ENCODE peak calls at places on chromosome 6, in four cellular contexts. E is cardiac muscle cell, Y is coronary artery, R is A549. C is an unnamed sample.
A peak's percentile ranks its signal among the peaks of the same experiment; 100 is the strongest.

GRCh38 chr6:107716688-107717089 is 107.4 kb downstream of the SCML4 start:
- DNase-seq in E (no peak), Y (no peak), R (no peak), C (no peak)

GRCh38 chr6:93678841-93679454 is 259.6 kb upstream of the EPHA7 start:
- DNase-seq in E (no peak), Y (no peak), R (no peak), C (no peak)

GRCh38 chr6:24990227-24990843 is 54.6 kb upstream of the RIPOR2 start:
- DNase-seq in E (no peak), Y (no peak), R (no peak), C (no peak)

GRCh38 chr6:63799813-63800212 is 164.2 kb downstream of the PHF3 start:
- DNase-seq in E (no peak), Y (no peak), R (no peak), C (no peak)

GRCh38 chr6:95094751-95095150 is 482.6 kb upstream of the MANEA start:
- DNase-seq in E (no peak), Y (no peak), R (no peak), C (no peak)

GRCh38 chr6:169938262-169938701 is 186.9 kb downstream of the ERMARD start:
- DNase-seq in E (no peak), Y (no peak), R (no peak), C (no peak)

GRCh38 chr6:165806126-165806810 is 143.2 kb upstream of the PDE10A start:
- DNase-seq in E (no peak), Y (no peak), R (no peak), C (no peak)

GRCh38 chr6:84415068-84415467 is 187.6 kb upstream of the CEP162 start:
- DNase-seq in E (no peak), Y (no peak), R (no peak), C (no peak)

GRCh38 chr6:39182604-39183003 is 46.7 kb downstream of the KCNK5 start:
- DNase-seq in E (no peak), Y (no peak), R (no peak), C (no peak)

GRCh38 chr6:119379809-119380208 is 30.2 kb upstream of the MAN1A1 start:
- DNase-seq in E (no peak), Y (no peak), R (no peak), C (no peak)

GRCh38 chr6:153024401-153025017 is 22.0 kb upstream of the MTRF1L start:
- DNase-seq in E (peak; percentile 78), Y (no peak), R (peak; percentile 34), C (no peak)

GRCh38 chr6:29628419-29629281 is 4.3 kb downstream of the GABBR1 start:
- DNase-seq in E (peak; percentile 91), Y (no peak), R (peak; percentile 81), C (peak; percentile 79)

GRCh38 chr6:10400330-10400729 is 14.5 kb downstream of the TFAP2A start:
- DNase-seq in E (no peak), Y (no peak), R (no peak), C (no peak)

GRCh38 chr6:28653876-28654275 is 128.2 kb downstream of the GPX5 start:
- DNase-seq in E (no peak), Y (no peak), R (no peak), C (no peak)

GRCh38 chr6:20811112-20811746 is 277.0 kb downstream of the CDKAL1 start:
- DNase-seq in E (peak; percentile 66), Y (no peak), R (peak; percentile 39), C (peak; percentile 57)

GRCh38 chr6:34947561-34947960 is 58.5 kb downstream of the ANKS1A start:
- DNase-seq in E (no peak), Y (no peak), R (no peak), C (no peak)

GRCh38 chr6:53250761-53251672 is 97.7 kb downstream of the ELOVL5 start:
- DNase-seq in E (no peak), Y (no peak), R (no peak), C (no peak)

GRCh38 chr6:45500924-45501816 is 123.4 kb upstream of the SUPT3H start:
- DNase-seq in E (no peak), Y (no peak), R (peak; percentile 26), C (no peak)

GRCh38 chr6:39794231-39794630 is 2.1 kb downstream of the DAAM2 start:
- DNase-seq in E (no peak), Y (no peak), R (no peak), C (no peak)

GRCh38 chr6:33947916-33948594 is 144.3 kb upstream of the MLN start:
- DNase-seq in E (no peak), Y (no peak), R (no peak), C (no peak)

GRCh38 chr6:20751293-20751946 is 217.2 kb downstream of the CDKAL1 start:
- DNase-seq in E (no peak), Y (no peak), R (no peak), C (no peak)

GRCh38 chr6:106513813-106514212 is 115.5 kb downstream of the RTN4IP1 start:
- DNase-seq in E (no peak), Y (no peak), R (no peak), C (no peak)

GRCh38 chr6:145332001-145332400 is 403.3 kb downstream of the EPM2A start:
- DNase-seq in E (peak; percentile 39), Y (no peak), R (no peak), C (no peak)

GRCh38 chr6:128600397-128600951 is 80.1 kb upstream of the PTPRK start:
- DNase-seq in E (no peak), Y (no peak), R (peak; percentile 2), C (peak; percentile 72)

GRCh38 chr6:85360794-85361642 is 88.9 kb upstream of the NT5E start:
- DNase-seq in E (no peak), Y (no peak), R (peak; percentile 53), C (peak; percentile 75)

GRCh38 chr6:164085552-164086325 is 671.2 kb downstream of the QKI start:
- DNase-seq in E (no peak), Y (peak; percentile 91), R (no peak), C (no peak)

GRCh38 chr6:94636780-94637385 is 940.5 kb upstream of the MANEA start:
- DNase-seq in E (peak; percentile 32), Y (no peak), R (no peak), C (no peak)

GRCh38 chr6:139371421-139372253 is 2.8 kb downstream of the CITED2 start:
- DNase-seq in E (no peak), Y (no peak), R (no peak), C (no peak)

GRCh38 chr6:70459235-70459634 is 45.9 kb downstream of the FAM135A start:
- DNase-seq in E (no peak), Y (no peak), R (no peak), C (no peak)

GRCh38 chr6:136510782-136511181 is 39.4 kb downstream of the MAP7 start:
- DNase-seq in E (no peak), Y (no peak), R (no peak), C (no peak)

DNA sequence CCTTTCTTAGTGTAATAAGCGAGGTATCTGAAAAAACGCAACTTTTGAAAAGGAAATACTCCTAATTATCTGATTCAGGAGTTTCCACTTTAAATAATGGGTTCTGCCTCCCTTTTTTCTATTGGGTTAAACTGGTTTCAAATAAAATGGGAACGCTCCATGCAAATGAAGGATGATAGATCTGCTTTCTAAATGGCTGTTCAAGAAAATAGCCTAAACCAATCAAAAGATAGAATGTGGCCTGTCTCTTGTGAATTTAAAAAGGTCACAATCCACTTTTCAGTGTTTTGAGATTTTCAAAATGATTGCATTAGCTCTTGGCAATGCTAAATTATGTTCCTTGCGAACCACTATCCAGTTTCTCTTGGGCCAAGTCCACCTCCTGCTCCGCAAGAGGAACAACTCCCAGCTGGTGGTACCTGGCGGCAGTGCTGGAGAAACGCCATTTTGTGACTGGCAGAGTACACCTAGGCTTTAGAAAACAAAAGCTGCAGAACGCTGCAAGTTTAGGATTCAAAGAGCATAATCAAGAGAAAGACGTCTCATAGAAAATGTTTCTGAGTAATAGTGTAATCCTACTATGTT is 56.8 kb downstream of the TRIM38 start:
- DNase-seq in E (no peak), Y (no peak), R (no peak), C (no peak)
- H3K4me3 ChIP-seq in E (no peak overlapping the region), Y (no peak overlapping the region), R (no peak overlapping the region), C (no peak overlapping the region)

DNA sequence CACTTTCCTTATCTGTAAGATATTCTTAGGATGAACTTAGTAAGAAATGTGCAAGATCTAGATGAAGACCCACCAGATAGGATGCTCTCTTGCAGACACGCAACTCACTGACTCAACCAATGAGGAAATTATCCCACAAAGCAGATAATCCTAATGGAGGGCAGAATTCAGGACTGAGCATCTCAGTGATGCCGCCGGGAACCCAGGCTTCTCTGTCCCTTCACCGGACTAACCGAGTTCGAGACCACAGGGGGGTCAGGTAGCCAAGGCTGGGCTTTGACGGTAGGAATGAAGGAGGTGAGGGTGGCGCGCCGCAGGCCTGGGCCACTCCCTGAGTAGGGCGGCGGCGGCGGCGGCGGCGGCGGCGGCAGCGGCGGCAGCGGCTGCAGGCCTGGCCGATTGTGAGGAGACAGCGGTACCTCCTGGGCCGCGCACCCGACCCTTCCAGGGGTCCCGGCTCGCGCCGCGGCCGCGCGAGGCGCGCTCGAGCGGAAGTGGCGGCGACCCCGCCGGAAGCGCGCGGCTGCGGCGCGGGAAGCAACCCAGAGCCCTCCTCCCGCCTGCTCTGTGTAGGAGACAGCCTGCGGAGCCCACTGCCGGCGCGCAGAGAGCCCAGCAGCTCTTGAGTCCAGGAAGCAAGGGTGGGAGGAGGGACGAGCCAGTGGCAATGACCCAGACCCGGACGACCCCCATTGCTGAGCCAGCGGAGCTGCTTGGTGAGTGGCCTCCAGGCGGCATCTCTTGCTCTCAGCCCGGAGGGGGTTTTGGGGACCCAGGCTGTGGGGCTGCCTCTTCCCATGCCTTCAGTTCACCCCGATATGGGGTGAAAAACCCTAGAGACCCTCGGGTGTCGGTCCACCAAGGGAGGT is at the start of gene KHDC1:
- DNase-seq in E (peak; percentile 86), Y (no peak), R (peak; percentile 52), C (no peak)
- H3K27ac ChIP-seq in E (peak within 1 kb of the TSS; percentile 29), Y (peak within 1 kb of the TSS; percentile 25), R (peak within 1 kb of the TSS; percentile 76), C (peak within 1 kb of the TSS; percentile 88)

GRCh38 chr6:31794866-31795615 is 511 bp downstream of the VARS1 start:
- DNase-seq in E (peak; percentile 29), Y (peak; percentile 74), R (peak; percentile 25), C (no peak)

GRCh38 chr6:31791324-31792089 is 4.0 kb downstream of the VARS1 start:
- DNase-seq in E (peak; percentile 78), Y (peak; percentile 70), R (peak; percentile 77), C (no peak)

GRCh38 chr6:31792090-31792374 is 3.5 kb downstream of the VARS1 start:
- DNase-seq in E (no peak), Y (no peak), R (no peak), C (no peak)

GRCh38 chr6:31794294-31794865 is 1.2 kb downstream of the VARS1 start:
- DNase-seq in E (no peak), Y (no peak), R (no peak), C (no peak)

DNA sequence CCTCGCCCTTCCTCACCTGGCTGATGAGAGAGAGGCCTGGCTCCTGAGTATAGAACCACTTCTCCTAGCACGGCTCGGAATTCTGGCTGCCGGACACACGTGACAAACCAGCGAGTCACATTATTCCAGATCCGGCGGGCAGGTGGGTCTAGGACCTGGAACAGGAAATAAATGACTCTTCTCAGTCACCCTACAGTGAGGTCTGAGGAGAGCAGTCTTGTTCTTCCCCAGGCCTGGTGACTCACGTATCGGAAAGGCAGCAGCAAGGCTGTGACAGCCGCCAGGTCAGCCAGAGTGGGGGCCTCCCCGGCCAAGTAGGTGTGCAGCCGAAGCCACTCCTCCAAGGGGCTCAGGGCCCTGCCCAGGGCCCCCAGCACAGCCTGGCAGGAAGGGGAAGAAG is 2.8 kb downstream of the VARS1 start:
- DNase-seq in E (no peak), Y (no peak), R (peak; percentile 27), C (no peak)
- H3K4me3 ChIP-seq in E (no peak overlapping the region), Y (no peak overlapping the region), R (no peak overlapping the region), C (peak overlapping the region; percentile 8)

DNA sequence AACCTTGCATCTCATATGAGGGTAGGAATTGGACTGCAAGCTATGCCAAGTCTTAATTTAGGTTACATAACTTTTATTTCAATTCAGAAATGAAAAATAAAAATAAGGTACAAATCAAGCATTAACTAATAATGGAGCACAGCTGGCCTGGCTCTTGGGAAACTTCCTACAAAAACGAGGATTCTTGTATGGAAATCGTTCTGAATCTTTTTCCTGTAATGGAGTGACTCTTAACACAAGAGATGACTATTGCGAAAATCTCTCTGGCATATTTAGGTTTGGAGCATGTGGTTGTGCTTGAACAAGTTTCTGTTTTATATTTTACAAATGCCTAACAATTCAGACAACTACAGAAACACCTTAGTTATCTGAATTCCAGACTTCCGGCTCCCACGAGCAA is 34.0 kb upstream of the PI16 start:
- DNase-seq in E (no peak), Y (no peak), R (no peak), C (no peak)
- H3K27ac ChIP-seq in E (no peak overlapping the region), Y (no peak overlapping the region), R (no peak overlapping the region), C (no peak overlapping the region)